ENCODE peak calls at places on chromosomes 3 and 15, in seven cellular contexts. S is NB4, G is GM23338, Y is vagina, J is cardiac fibroblast, B is A673, K is neural progenitor cell. Z is an unnamed sample.
A peak's percentile ranks its signal among the peaks of the same experiment; 100 is the strongest.

GRCh38 chr3:115341208-115341607 is 194.1 kb upstream of the ZBTB20 start:
- DNase-seq in S (peak; percentile 8), G (no peak), Y (no peak), J (peak; percentile 54), B (no peak), K (no peak), Z (peak; percentile 86)

GRCh38 chr3:149551500-149551899 is 77.0 kb downstream of the TM4SF4 start:
- DNase-seq in S (no peak), G (no peak), Y (no peak), J (no peak), B (no peak), K (no peak), Z (no peak)

GRCh38 chr15:81157195-81157938 is 23.3 kb downstream of the CFAP161 start:
- DNase-seq in S (no peak), G (no peak), Y (no peak), J (peak; percentile 23), B (no peak), K (no peak), Z (peak; percentile 71)

GRCh38 chr3:100971776-100972175 is 21.4 kb downstream of the ABI3BP start:
- DNase-seq in S (no peak), G (peak; percentile 13), Y (no peak), J (no peak), B (no peak), K (no peak), Z (no peak)

GRCh38 chr15:63944681-63944955 is 101.7 kb downstream of the DAPK2 start:
- DNase-seq in S (no peak), G (no peak), Y (peak; percentile 67), J (no peak), B (no peak), K (no peak), Z (no peak)

GRCh38 chr15:67914537-67915373 is 74.9 kb upstream of the RNU6-1 start:
- DNase-seq in S (peak; percentile 26), G (peak; percentile 61), Y (no peak), J (peak; percentile 74), B (no peak), K (peak; percentile 71), Z (no peak)

GRCh38 chr3:124584552-124585391 is 145.5 kb upstream of the UMPS start:
- DNase-seq in S (no peak), G (peak; percentile 84), Y (no peak), J (peak; percentile 34), B (peak; percentile 64), K (peak; percentile 90), Z (peak; percentile 28)

GRCh38 chr3:43320288-43320687 is 33.9 kb downstream of the SNRK start:
- DNase-seq in S (no peak), G (no peak), Y (no peak), J (no peak), B (no peak), K (no peak), Z (no peak)

GRCh38 chr3:132006605-132007204 is 28.1 kb downstream of the CPNE4 start:
- DNase-seq in S (peak; percentile 53), G (peak; percentile 68), Y (no peak), J (peak; percentile 45), B (peak; percentile 55), K (peak; percentile 58), Z (peak; percentile 60)

GRCh38 chr3:182490601-182491485 is 302.5 kb upstream of the ATP11B start:
- DNase-seq in S (peak; percentile 34), G (peak; percentile 77), Y (no peak), J (peak; percentile 13), B (peak; percentile 69), K (peak; percentile 64), Z (peak; percentile 6)

GRCh38 chr3:88960019-88960418 is 147.4 kb upstream of the EPHA3 start:
- DNase-seq in S (no peak), G (no peak), Y (no peak), J (no peak), B (no peak), K (no peak), Z (no peak)

GRCh38 chr3:176167272-176167671 is 1030.0 kb downstream of the TBL1XR1 start:
- DNase-seq in S (no peak), G (no peak), Y (no peak), J (no peak), B (no peak), K (no peak), Z (no peak)

GRCh38 chr3:169662215-169663070 is 1.1 kb downstream of the MECOM start:
- DNase-seq in S (peak; percentile 48), G (peak; percentile 90), Y (no peak), J (peak; percentile 89), B (peak; percentile 62), K (peak; percentile 93), Z (peak; percentile 38)

GRCh38 chr15:85452436-85452835 is 72.0 kb downstream of the AKAP13 start:
- DNase-seq in S (no peak), G (no peak), Y (no peak), J (no peak), B (no peak), K (no peak), Z (no peak)

GRCh38 chr3:174822320-174822719 is 36.8 kb upstream of the NAALADL2 start:
- DNase-seq in S (no peak), G (no peak), Y (no peak), J (no peak), B (no peak), K (no peak), Z (peak; percentile 8)

GRCh38 chr3:97823081-97823480 is 1.3 kb downstream of the CRYBG3 start:
- DNase-seq in S (no peak), G (no peak), Y (no peak), J (no peak), B (no peak), K (no peak), Z (no peak)

GRCh38 chr15:95323798-95324197 is 1006.7 kb upstream of the NR2F2 start:
- DNase-seq in S (no peak), G (no peak), Y (no peak), J (no peak), B (no peak), K (no peak), Z (no peak)

GRCh38 chr3:41267975-41268640 is 68.8 kb downstream of the CTNNB1 start:
- DNase-seq in S (peak; percentile 59), G (no peak), Y (no peak), J (peak; percentile 84), B (no peak), K (no peak), Z (peak; percentile 98)

GRCh38 chr15:49693491-49693890 is 72.6 kb downstream of the DTWD1 start:
- DNase-seq in S (no peak), G (no peak), Y (no peak), J (peak; percentile 31), B (no peak), K (no peak), Z (no peak)

GRCh38 chr3:197907196-197907595 is 42.8 kb upstream of the RPL35A start:
- DNase-seq in S (no peak), G (no peak), Y (no peak), J (no peak), B (no peak), K (no peak), Z (peak; percentile 16)

GRCh38 chr3:171428321-171428787 is 31.9 kb downstream of the TNIK start:
- DNase-seq in S (peak; percentile 78), G (peak; percentile 79), Y (no peak), J (no peak), B (no peak), K (peak; percentile 64), Z (no peak)

DNA sequence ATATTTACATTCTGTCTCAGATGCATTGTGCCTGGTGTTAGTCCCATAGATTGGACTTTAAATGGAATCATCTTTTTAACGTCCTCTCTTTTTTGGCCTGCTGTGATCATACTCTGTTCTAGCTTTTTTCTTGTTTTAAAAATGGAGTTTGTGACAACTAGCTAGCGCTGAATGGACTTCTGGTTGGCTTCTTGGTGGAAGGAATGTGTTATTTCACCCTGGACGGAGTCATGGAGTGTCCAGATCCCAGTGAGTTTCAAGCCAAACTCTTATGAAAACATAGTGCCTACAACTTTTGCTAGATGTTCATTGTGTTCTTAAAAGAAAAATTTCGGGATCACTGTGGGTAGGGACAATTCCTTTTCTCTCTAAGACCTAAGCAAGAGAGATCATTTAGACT is 192.6 kb downstream of the TCF12 start:
- DNase-seq in S (no peak), G (peak; percentile 41), Y (no peak), J (no peak), B (no peak), K (peak; percentile 19), Z (no peak)
- TF ChIP-seq CTCF in S (no peak), G (no peak), Y (no peak), J (peak; percentile 15), B (no peak), K (peak; percentile 31), Z (peak; percentile 8)

DNA sequence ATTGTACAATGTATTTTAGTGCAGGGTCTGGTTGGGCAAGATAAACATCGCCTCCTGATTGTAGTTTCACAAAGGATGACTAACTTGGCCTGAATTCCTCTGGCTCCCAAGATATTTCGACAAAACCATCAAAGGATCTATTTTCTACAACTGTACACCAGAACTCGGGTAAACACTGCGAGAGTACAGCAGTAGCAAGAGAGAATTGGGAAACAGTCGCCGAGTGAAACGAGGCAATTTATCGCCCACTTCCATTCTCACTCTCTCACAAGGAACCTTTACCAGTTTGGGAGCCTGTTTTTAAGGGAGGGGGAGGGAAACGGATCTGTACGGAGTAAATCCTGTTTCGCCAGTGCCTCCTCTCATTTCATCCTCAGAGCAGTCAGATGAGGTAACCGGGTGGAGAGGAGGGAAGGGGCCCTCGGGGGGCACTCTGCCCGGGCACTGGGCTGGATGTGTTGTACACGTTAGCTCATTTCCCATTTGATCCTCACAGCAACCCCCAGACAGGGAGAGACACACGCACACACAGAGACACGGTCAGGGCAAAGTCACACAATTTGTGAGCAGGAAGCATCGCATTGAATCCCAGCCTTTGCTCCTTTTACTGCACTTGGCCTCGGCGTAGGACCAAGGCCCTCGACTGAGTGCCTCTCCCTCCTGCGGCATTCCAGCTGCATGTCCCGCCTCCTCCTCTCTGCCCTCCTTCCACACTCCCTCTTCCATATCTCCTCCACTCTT is 120.1 kb downstream of the LIPC start:
- DNase-seq in S (peak; percentile 52), G (peak; percentile 47), Y (peak; percentile 84), J (peak; percentile 85), B (no peak), K (no peak), Z (peak; percentile 98)
- H3K4me3 ChIP-seq in S (no peak overlapping the region), G (no peak overlapping the region), Y (peak overlapping the region; percentile 30), J (peak overlapping the region; percentile 44), B (no peak overlapping the region), K (no peak overlapping the region), Z (peak overlapping the region; percentile 43)

GRCh38 chr15:86623236-86623635 is 543.6 kb downstream of the AGBL1 start:
- DNase-seq in S (no peak), G (no peak), Y (no peak), J (no peak), B (no peak), K (no peak), Z (no peak)

GRCh38 chr15:86629409-86629808 is 549.7 kb downstream of the AGBL1 start:
- DNase-seq in S (no peak), G (no peak), Y (no peak), J (no peak), B (no peak), K (no peak), Z (no peak)

GRCh38 chr15:86620113-86620512 is 540.4 kb downstream of the AGBL1 start:
- DNase-seq in S (no peak), G (no peak), Y (no peak), J (no peak), B (no peak), K (no peak), Z (no peak)

GRCh38 chr15:86620636-86621349 is 541.1 kb downstream of the AGBL1 start:
- DNase-seq in S (no peak), G (peak; percentile 30), Y (no peak), J (no peak), B (no peak), K (peak; percentile 33), Z (no peak)

GRCh38 chr15:86624261-86625036 is 544.8 kb downstream of the AGBL1 start:
- DNase-seq in S (peak; percentile 86), G (peak; percentile 86), Y (no peak), J (peak; percentile 65), B (peak; percentile 3), K (peak; percentile 84), Z (peak; percentile 81)
- TF ChIP-seq CTCF in S (peak; percentile 54), G (peak; percentile 89), Y (peak; percentile 18), J (peak; percentile 49), B (no peak), K (peak; percentile 75), Z (peak; percentile 35)

GRCh38 chr3:120524171-120524923 is 71.8 kb upstream of the NDUFB4 start:
- DNase-seq in S (no peak), G (no peak), Y (no peak), J (peak; percentile 59), B (no peak), K (no peak), Z (peak; percentile 73)
- H3K4me3 ChIP-seq in S (no peak overlapping the region), G (no peak overlapping the region), Y (no peak overlapping the region), J (no peak overlapping the region), B (no peak overlapping the region), K (no peak overlapping the region), Z (no peak overlapping the region)

Z was measured in fibroblast of mammary gland.